ENCODE peak calls at places on chromosomes 5 and 9, in four cellular contexts. P is AG04450; H is CD8-positive, alpha-beta T cell; D is HCT116. O is an unnamed sample.

GRCh38 chr9:87119328-87119881 is 172.1 kb upstream of the GAS1 start:
- DNase-seq in P (peak; percentile 20), H (no peak), D (no peak), O (no peak)

GRCh38 chr5:107203231-107203630 is 467.5 kb downstream of the EFNA5 start:
- DNase-seq in P (no peak), H (no peak), D (no peak), O (no peak)

GRCh38 chr9:754150-754931 is 87.2 kb upstream of the DMRT1 start:
- DNase-seq in P (no peak), H (no peak), D (no peak), O (no peak)

GRCh38 chr9:93231121-93231694 is 47.3 kb downstream of the WNK2 start:
- DNase-seq in P (no peak), H (no peak), D (no peak), O (no peak)

GRCh38 chr5:171616002-171616780 is 169.4 kb upstream of the SMIM23 start:
- DNase-seq in P (no peak), H (no peak), D (no peak), O (no peak)

GRCh38 chr5:178240772-178241171 is 8.2 kb upstream of the PHYKPL start:
- DNase-seq in P (no peak), H (no peak), D (no peak), O (no peak)

GRCh38 chr5:76944638-76945037 is 8.2 kb upstream of the CRHBP start:
- DNase-seq in P (no peak), H (no peak), D (no peak), O (no peak)

GRCh38 chr5:4514067-4514648 is 626.0 kb upstream of the ADAMTS16 start:
- DNase-seq in P (no peak), H (no peak), D (no peak), O (peak; percentile 53)

GRCh38 chr9:35904966-35905781 is 828 bp upstream of the HRCT1 start:
- DNase-seq in P (no peak), H (no peak), D (no peak), O (no peak)

GRCh38 chr9:89639367-89639795 is 34.6 kb downstream of the GADD45G start:
- DNase-seq in P (no peak), H (no peak), D (no peak), O (no peak)

GRCh38 chr5:172954277-172954676 is 4.9 kb upstream of the RPL26L1 start:
- DNase-seq in P (no peak), H (no peak), D (no peak), O (no peak)

GRCh38 chr5:80569961-80570786 is at the start of gene ANKRD34B:
- DNase-seq in P (no peak), H (no peak), D (no peak), O (no peak)

GRCh38 chr5:73826761-73827450 is 200.9 kb downstream of the ARHGEF28 start:
- DNase-seq in P (peak; percentile 60), H (no peak), D (no peak), O (no peak)

GRCh38 chr5:132674671-132675506 is 1.1 kb downstream of the IL4 start:
- DNase-seq in P (peak; percentile 91), H (no peak), D (peak; percentile 26), O (peak; percentile 87)

DNA sequence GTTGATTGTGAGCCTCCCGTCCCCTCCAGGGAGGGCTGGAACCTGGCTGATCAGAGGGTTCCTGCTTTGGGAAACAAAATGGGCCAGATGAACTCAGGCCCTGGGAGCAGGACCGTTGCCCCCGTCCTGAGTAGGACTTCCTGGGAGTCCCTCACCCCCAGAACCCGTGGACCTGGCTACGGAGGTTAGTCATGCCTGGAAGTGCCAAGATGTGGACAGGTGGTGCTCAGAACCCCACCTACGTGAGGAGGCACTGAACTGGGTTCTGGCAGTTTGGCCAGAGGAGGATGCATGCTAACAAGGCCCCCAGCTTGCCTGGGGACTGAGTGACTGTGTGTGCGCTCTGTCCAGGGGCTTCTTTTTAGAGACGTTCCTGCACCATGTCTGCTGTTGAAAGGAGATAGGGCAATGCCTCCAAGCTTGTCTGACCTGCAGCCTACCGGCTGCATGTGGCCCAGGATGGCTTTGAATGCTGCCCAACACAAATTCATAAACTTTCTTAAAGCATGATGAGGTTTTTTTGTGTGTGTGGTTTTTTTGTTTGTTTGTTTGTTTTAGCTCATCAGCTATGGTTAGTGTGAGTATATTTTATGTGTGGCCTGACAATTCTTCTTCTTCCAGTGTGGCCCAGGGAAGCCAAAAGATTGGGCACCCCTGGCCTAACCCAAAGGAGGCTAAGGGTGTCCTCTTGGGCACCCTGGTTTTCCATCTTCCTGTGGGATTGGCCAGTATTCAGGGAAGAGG is 1.8 kb upstream of the DAB2IP start:
- DNase-seq in P (no peak), H (no peak), D (no peak), O (no peak)
- H3K4me3 ChIP-seq in P (no peak overlapping the region), H (no peak overlapping the region), D (peak overlapping the region; percentile 65), O (no peak overlapping the region)

DNA sequence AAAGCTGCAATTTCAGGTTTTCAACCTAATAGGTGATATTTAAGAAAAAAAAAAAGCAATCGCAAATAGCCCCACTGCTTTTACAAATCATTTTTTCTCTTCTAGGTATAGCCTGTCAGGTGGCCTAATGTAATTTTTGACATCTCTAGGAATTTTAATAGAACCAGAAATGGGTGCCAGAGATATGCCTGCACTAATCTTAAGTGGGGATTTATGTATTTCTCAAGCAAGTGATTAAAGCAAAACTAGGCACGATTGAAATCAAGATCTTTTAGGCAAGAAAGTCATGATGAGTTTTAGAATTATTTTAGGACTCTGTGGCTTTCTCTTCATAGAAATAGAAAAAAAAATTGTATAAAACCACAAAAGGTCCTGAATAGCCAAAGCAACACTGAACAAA is 871 bp upstream of the AMACR start:
- DNase-seq in P (no peak), H (no peak), D (no peak), O (no peak)
- H3K27ac ChIP-seq in P (no peak overlapping the region), H (peak overlapping the region; percentile 67), D (peak overlapping the region; percentile 91), O (peak overlapping the region; percentile 90)

DNA sequence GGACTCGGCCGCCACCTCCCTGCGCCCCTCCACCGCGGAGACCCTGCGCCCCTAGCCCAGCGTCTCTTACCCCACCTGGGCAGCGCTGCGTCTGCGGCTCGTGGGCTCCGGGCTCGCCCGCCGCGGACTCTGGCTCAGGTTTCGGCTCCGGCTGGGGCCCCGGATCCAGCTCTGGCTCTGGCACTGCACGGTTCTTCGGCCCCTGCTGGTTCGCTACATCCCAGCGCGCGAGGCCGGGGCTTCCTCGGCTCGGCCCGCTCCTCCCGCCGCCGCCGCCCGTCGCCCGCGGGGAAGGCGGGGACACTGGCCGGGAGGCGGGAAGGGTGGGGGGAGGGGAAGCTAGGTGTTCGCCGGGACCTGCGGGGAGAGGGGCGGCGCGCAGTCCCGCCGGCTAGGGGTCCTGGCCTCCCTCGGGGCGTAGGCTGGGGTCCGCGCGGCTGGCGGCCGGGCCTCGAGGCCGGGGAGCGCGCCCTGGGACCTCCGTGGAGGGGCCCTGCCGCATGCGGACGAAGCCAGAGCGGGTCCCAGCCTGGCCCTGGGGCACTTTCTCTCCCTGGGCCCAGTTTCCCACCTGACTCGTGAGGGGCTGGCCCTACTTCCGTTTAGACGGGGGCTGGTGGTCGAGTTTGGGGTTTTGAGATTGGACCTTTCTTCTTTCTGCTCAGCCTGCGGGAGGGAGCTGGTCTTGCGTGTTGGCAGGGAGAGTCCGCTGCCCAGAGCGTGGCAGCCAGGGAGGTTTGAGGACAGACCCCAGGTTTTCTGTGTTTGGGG is 5.7 kb upstream of the PITX1 start:
- DNase-seq in P (no peak), H (no peak), D (no peak), O (no peak)
- H3K4me3 ChIP-seq in P (peak overlapping the region; percentile 39), H (no peak overlapping the region), D (peak overlapping the region; percentile 39), O (peak overlapping the region; percentile 49)

GRCh38 chr5:79261907-79262306 is 26.0 kb downstream of the JMY start:
- DNase-seq in P (no peak), H (no peak), D (no peak), O (no peak)
- H3K27ac ChIP-seq in P (no peak overlapping the region), H (no peak overlapping the region), D (no peak overlapping the region), O (no peak overlapping the region)

DNA sequence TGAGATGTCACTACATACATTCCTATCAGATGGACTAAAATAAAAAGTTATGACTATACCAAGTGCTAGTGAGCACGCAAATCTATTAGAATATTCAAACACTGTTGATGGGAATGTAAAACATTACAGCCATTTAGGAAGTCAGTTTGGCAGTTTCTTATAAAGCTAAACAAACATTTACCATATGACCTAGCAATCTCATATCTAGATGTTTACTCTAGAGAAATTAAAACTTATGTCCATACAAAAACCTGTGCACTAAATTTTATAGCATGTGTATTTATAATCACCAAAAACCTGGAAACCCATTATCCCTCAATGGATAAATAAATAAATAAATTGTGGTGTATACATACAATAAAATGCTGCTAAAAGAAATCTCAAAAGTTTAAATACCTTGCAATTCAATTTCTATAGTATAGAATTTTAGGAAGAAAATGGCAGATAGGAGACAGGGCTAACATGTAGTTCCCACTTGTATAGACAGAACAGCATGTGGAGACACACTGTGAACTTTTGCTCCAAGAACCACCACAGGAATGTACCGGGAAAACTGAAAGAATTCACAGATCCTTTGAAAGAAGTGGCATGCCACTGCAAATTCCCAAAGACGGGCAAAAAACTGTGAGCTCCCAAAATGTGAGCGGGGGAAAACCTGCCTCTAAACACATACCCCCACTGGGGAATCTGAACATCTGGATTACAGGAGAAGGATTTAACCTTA is 174.6 kb upstream of the SPEF2 start:
- DNase-seq in P (no peak), H (no peak), D (no peak), O (no peak)
- H3K4me3 ChIP-seq in P (no peak overlapping the region), H (no peak overlapping the region), D (no peak overlapping the region), O (no peak overlapping the region)

DNA sequence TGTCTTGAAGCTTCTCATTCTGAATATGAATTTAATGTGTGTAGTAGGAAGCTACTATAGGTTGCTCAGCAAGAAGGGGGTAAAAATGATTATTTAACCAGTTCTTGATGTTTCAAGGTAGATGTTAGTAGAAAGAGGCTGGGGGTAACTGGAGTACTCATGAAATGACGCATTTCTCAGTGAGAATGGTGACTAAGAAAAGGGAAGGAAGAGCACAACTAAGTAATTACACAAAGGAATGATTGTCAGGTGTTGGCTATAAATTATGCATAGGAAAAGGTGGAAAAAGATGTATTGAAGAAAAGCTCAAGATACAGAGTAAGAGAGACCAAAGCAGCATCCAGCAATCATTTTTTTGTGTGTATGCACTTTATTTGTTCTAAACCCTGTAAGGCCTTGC is 1.4 kb upstream of the PSIP1 start:
- DNase-seq in P (no peak), H (no peak), D (no peak), O (no peak)
- H3K27ac ChIP-seq in P (no peak overlapping the region), H (no peak overlapping the region), D (no peak overlapping the region), O (no peak overlapping the region)

O was measured in esophagus muscularis mucosa.